ENCODE peak calls at places on chromosomes 7 and 10, in nine cellular contexts. One of them, this sample, is unnamed.

GRCh38 chr10:125094826-125095225 is 65.5 kb downstream of the CTBP2 start:
- DNase-seq in activated CD8-positive, alpha-beta memory T cell treated with anti-CD3 and anti-CD28 coated beads, Interleukin-2, amount 50 U/mL, for 4 hours: no peak
- DNase-seq in colonic mucosa: no peak
- DNase-seq in dorsolateral prefrontal cortex: no peak
- DNase-seq in naive B cell: no peak
- DNase-seq in stimulated activated CD8-positive, alpha-beta memory T cell treated with anti-CD3 and anti-CD28 coated beads, Interleukin-4, amount 100 ng/mL, for 1 hour: no peak
- DNase-seq in mucosa of descending colon: no peak
- DNase-seq in HEK293T: no peak
- DNase-seq in non-pigmented ciliary epithelial cell: no peak
- DNase-seq in this sample: no peak

GRCh38 chr10:7410800-7411670 is at the start of gene SFMBT2:
- DNase-seq in activated CD8-positive, alpha-beta memory T cell treated with anti-CD3 and anti-CD28 coated beads, Interleukin-2, amount 50 U/mL, for 4 hours: peak; percentile 63
- DNase-seq in colonic mucosa: peak; percentile 42
- DNase-seq in dorsolateral prefrontal cortex: peak; percentile 55
- DNase-seq in naive B cell: peak; percentile 47
- DNase-seq in stimulated activated CD8-positive, alpha-beta memory T cell treated with anti-CD3 and anti-CD28 coated beads, Interleukin-4, amount 100 ng/mL, for 1 hour: no peak
- DNase-seq in mucosa of descending colon: peak; percentile 62
- DNase-seq in HEK293T: peak; percentile 76
- DNase-seq in non-pigmented ciliary epithelial cell: no peak
- DNase-seq in this sample: peak; percentile 81

GRCh38 chr7:93228302-93228701 is 2.0 kb upstream of the HEPACAM2 start:
- DNase-seq in activated CD8-positive, alpha-beta memory T cell treated with anti-CD3 and anti-CD28 coated beads, Interleukin-2, amount 50 U/mL, for 4 hours: no peak
- DNase-seq in colonic mucosa: peak; percentile 29
- DNase-seq in dorsolateral prefrontal cortex: no peak
- DNase-seq in naive B cell: peak; percentile 68
- DNase-seq in stimulated activated CD8-positive, alpha-beta memory T cell treated with anti-CD3 and anti-CD28 coated beads, Interleukin-4, amount 100 ng/mL, for 1 hour: no peak
- DNase-seq in mucosa of descending colon: no peak
- DNase-seq in HEK293T: peak; percentile 45
- DNase-seq in non-pigmented ciliary epithelial cell: peak; percentile 19
- DNase-seq in this sample: peak; percentile 28

GRCh38 chr10:127182161-127182560 is 14.2 kb downstream of the INSYN2A start:
- DNase-seq in activated CD8-positive, alpha-beta memory T cell treated with anti-CD3 and anti-CD28 coated beads, Interleukin-2, amount 50 U/mL, for 4 hours: no peak
- DNase-seq in colonic mucosa: no peak
- DNase-seq in dorsolateral prefrontal cortex: no peak
- DNase-seq in naive B cell: no peak
- DNase-seq in stimulated activated CD8-positive, alpha-beta memory T cell treated with anti-CD3 and anti-CD28 coated beads, Interleukin-4, amount 100 ng/mL, for 1 hour: no peak
- DNase-seq in mucosa of descending colon: no peak
- DNase-seq in HEK293T: no peak
- DNase-seq in non-pigmented ciliary epithelial cell: no peak
- DNase-seq in this sample: no peak

GRCh38 chr10:34811968-34812514 is 3.1 kb downstream of the PARD3 start:
- DNase-seq in activated CD8-positive, alpha-beta memory T cell treated with anti-CD3 and anti-CD28 coated beads, Interleukin-2, amount 50 U/mL, for 4 hours: no peak
- DNase-seq in colonic mucosa: no peak
- DNase-seq in dorsolateral prefrontal cortex: no peak
- DNase-seq in naive B cell: no peak
- DNase-seq in stimulated activated CD8-positive, alpha-beta memory T cell treated with anti-CD3 and anti-CD28 coated beads, Interleukin-4, amount 100 ng/mL, for 1 hour: no peak
- DNase-seq in mucosa of descending colon: no peak
- DNase-seq in HEK293T: no peak
- DNase-seq in non-pigmented ciliary epithelial cell: no peak
- DNase-seq in this sample: no peak

GRCh38 chr7:135709508-135709907 is 18.5 kb downstream of the SLC13A4 start:
- DNase-seq in activated CD8-positive, alpha-beta memory T cell treated with anti-CD3 and anti-CD28 coated beads, Interleukin-2, amount 50 U/mL, for 4 hours: no peak
- DNase-seq in colonic mucosa: no peak
- DNase-seq in dorsolateral prefrontal cortex: no peak
- DNase-seq in naive B cell: no peak
- DNase-seq in stimulated activated CD8-positive, alpha-beta memory T cell treated with anti-CD3 and anti-CD28 coated beads, Interleukin-4, amount 100 ng/mL, for 1 hour: no peak
- DNase-seq in mucosa of descending colon: no peak
- DNase-seq in HEK293T: no peak
- DNase-seq in non-pigmented ciliary epithelial cell: no peak
- DNase-seq in this sample: no peak

GRCh38 chr7:32071466-32072091 is 1.4 kb upstream of the PDE1C start:
- DNase-seq in activated CD8-positive, alpha-beta memory T cell treated with anti-CD3 and anti-CD28 coated beads, Interleukin-2, amount 50 U/mL, for 4 hours: no peak
- DNase-seq in colonic mucosa: no peak
- DNase-seq in dorsolateral prefrontal cortex: no peak
- DNase-seq in naive B cell: no peak
- DNase-seq in stimulated activated CD8-positive, alpha-beta memory T cell treated with anti-CD3 and anti-CD28 coated beads, Interleukin-4, amount 100 ng/mL, for 1 hour: no peak
- DNase-seq in mucosa of descending colon: no peak
- DNase-seq in HEK293T: no peak
- DNase-seq in non-pigmented ciliary epithelial cell: no peak
- DNase-seq in this sample: no peak

GRCh38 chr10:99172130-99172738 is 63.4 kb downstream of the HPSE2 start:
- DNase-seq in activated CD8-positive, alpha-beta memory T cell treated with anti-CD3 and anti-CD28 coated beads, Interleukin-2, amount 50 U/mL, for 4 hours: no peak
- DNase-seq in colonic mucosa: peak; percentile 22
- DNase-seq in dorsolateral prefrontal cortex: no peak
- DNase-seq in naive B cell: no peak
- DNase-seq in stimulated activated CD8-positive, alpha-beta memory T cell treated with anti-CD3 and anti-CD28 coated beads, Interleukin-4, amount 100 ng/mL, for 1 hour: no peak
- DNase-seq in mucosa of descending colon: peak; percentile 46
- DNase-seq in HEK293T: peak; percentile 62
- DNase-seq in non-pigmented ciliary epithelial cell: no peak
- DNase-seq in this sample: no peak

GRCh38 chr7:149875396-149875795 is 1.6 kb downstream of the ATP6V0E2 start:
- DNase-seq in activated CD8-positive, alpha-beta memory T cell treated with anti-CD3 and anti-CD28 coated beads, Interleukin-2, amount 50 U/mL, for 4 hours: no peak
- DNase-seq in colonic mucosa: no peak
- DNase-seq in dorsolateral prefrontal cortex: no peak
- DNase-seq in naive B cell: no peak
- DNase-seq in stimulated activated CD8-positive, alpha-beta memory T cell treated with anti-CD3 and anti-CD28 coated beads, Interleukin-4, amount 100 ng/mL, for 1 hour: no peak
- DNase-seq in mucosa of descending colon: no peak
- DNase-seq in HEK293T: no peak
- DNase-seq in non-pigmented ciliary epithelial cell: no peak
- DNase-seq in this sample: no peak

GRCh38 chr7:83655951-83656556 is 7.1 kb upstream of the SEMA3E start:
- DNase-seq in activated CD8-positive, alpha-beta memory T cell treated with anti-CD3 and anti-CD28 coated beads, Interleukin-2, amount 50 U/mL, for 4 hours: no peak
- DNase-seq in colonic mucosa: peak; percentile 36
- DNase-seq in dorsolateral prefrontal cortex: no peak
- DNase-seq in naive B cell: no peak
- DNase-seq in stimulated activated CD8-positive, alpha-beta memory T cell treated with anti-CD3 and anti-CD28 coated beads, Interleukin-4, amount 100 ng/mL, for 1 hour: no peak
- DNase-seq in mucosa of descending colon: no peak
- DNase-seq in HEK293T: peak; percentile 38
- DNase-seq in non-pigmented ciliary epithelial cell: peak; percentile 26
- DNase-seq in this sample: no peak

GRCh38 chr10:122276611-122277205 is 5.6 kb downstream of the BTBD16 start:
- DNase-seq in activated CD8-positive, alpha-beta memory T cell treated with anti-CD3 and anti-CD28 coated beads, Interleukin-2, amount 50 U/mL, for 4 hours: no peak
- DNase-seq in colonic mucosa: no peak
- DNase-seq in dorsolateral prefrontal cortex: no peak
- DNase-seq in naive B cell: no peak
- DNase-seq in stimulated activated CD8-positive, alpha-beta memory T cell treated with anti-CD3 and anti-CD28 coated beads, Interleukin-4, amount 100 ng/mL, for 1 hour: no peak
- DNase-seq in mucosa of descending colon: no peak
- DNase-seq in HEK293T: no peak
- DNase-seq in non-pigmented ciliary epithelial cell: no peak
- DNase-seq in this sample: no peak

GRCh38 chr10:506451-507354 is 182.8 kb downstream of the DIP2C start:
- DNase-seq in activated CD8-positive, alpha-beta memory T cell treated with anti-CD3 and anti-CD28 coated beads, Interleukin-2, amount 50 U/mL, for 4 hours: no peak
- DNase-seq in colonic mucosa: no peak
- DNase-seq in dorsolateral prefrontal cortex: no peak
- DNase-seq in naive B cell: no peak
- DNase-seq in stimulated activated CD8-positive, alpha-beta memory T cell treated with anti-CD3 and anti-CD28 coated beads, Interleukin-4, amount 100 ng/mL, for 1 hour: no peak
- DNase-seq in mucosa of descending colon: no peak
- DNase-seq in HEK293T: no peak
- DNase-seq in non-pigmented ciliary epithelial cell: no peak
- DNase-seq in this sample: no peak

GRCh38 chr7:35257251-35258124 is 3.6 kb upstream of the TBX20 start:
- DNase-seq in activated CD8-positive, alpha-beta memory T cell treated with anti-CD3 and anti-CD28 coated beads, Interleukin-2, amount 50 U/mL, for 4 hours: no peak
- DNase-seq in colonic mucosa: no peak
- DNase-seq in dorsolateral prefrontal cortex: no peak
- DNase-seq in naive B cell: no peak
- DNase-seq in stimulated activated CD8-positive, alpha-beta memory T cell treated with anti-CD3 and anti-CD28 coated beads, Interleukin-4, amount 100 ng/mL, for 1 hour: no peak
- DNase-seq in mucosa of descending colon: no peak
- DNase-seq in HEK293T: no peak
- DNase-seq in non-pigmented ciliary epithelial cell: no peak
- DNase-seq in this sample: no peak

GRCh38 chr10:116139886-116140285 is 133.1 kb downstream of the GFRA1 start:
- DNase-seq in activated CD8-positive, alpha-beta memory T cell treated with anti-CD3 and anti-CD28 coated beads, Interleukin-2, amount 50 U/mL, for 4 hours: no peak
- DNase-seq in colonic mucosa: no peak
- DNase-seq in dorsolateral prefrontal cortex: no peak
- DNase-seq in naive B cell: no peak
- DNase-seq in stimulated activated CD8-positive, alpha-beta memory T cell treated with anti-CD3 and anti-CD28 coated beads, Interleukin-4, amount 100 ng/mL, for 1 hour: no peak
- DNase-seq in mucosa of descending colon: no peak
- DNase-seq in HEK293T: no peak
- DNase-seq in non-pigmented ciliary epithelial cell: no peak
- DNase-seq in this sample: no peak

This sample was measured in GM06990.